ENCODE peak calls at places on chromosome 21, in five cellular contexts. W is PC-9; T is colonic mucosa; J is CD8-positive, alpha-beta memory T cell; S is IMR-90. D is an unnamed sample.

GRCh38 chr21:39688010-39688409 is 57.0 kb upstream of the IGSF5 start:
- DNase-seq in W (no peak), T (no peak), J (no peak), S (no peak), D (no peak)

GRCh38 chr21:21148009-21148408 is 149.8 kb downstream of the NCAM2 start:
- DNase-seq in W (no peak), T (no peak), J (no peak), S (no peak), D (no peak)

GRCh38 chr21:43936186-43936967 is 71.4 kb downstream of the AGPAT3 start:
- DNase-seq in W (no peak), T (no peak), J (no peak), S (no peak), D (no peak)

GRCh38 chr21:15617968-15618367 is 111.8 kb upstream of the USP25 start:
- DNase-seq in W (peak; percentile 61), T (no peak), J (no peak), S (peak; percentile 21), D (peak; percentile 51)

GRCh38 chr21:14523234-14523633 is 22.9 kb downstream of the SAMSN1 start:
- DNase-seq in W (no peak), T (no peak), J (peak; percentile 15), S (no peak), D (peak; percentile 15)

GRCh38 chr21:41232055-41232454 is 64.1 kb downstream of the BACE2 start:
- DNase-seq in W (no peak), T (no peak), J (no peak), S (no peak), D (no peak)

GRCh38 chr21:15293251-15293650 is 228.5 kb upstream of the NRIP1 start:
- DNase-seq in W (peak; percentile 43), T (no peak), J (no peak), S (peak; percentile 82), D (peak; percentile 90)

GRCh38 chr21:43876605-43877004 is 11.6 kb downstream of the AGPAT3 start:
- DNase-seq in W (no peak), T (no peak), J (no peak), S (no peak), D (no peak)

GRCh38 chr21:33945652-33946270 is 30.2 kb upstream of the ATP5PO start:
- DNase-seq in W (no peak), T (no peak), J (no peak), S (no peak), D (peak; percentile 69)

GRCh38 chr21:25871566-25871965 is 136.8 kb downstream of the GABPA start:
- DNase-seq in W (no peak), T (no peak), J (no peak), S (no peak), D (no peak)

GRCh38 chr21:15210235-15210678 is 145.5 kb upstream of the NRIP1 start:
- DNase-seq in W (peak; percentile 90), T (no peak), J (no peak), S (no peak), D (peak; percentile 61)

GRCh38 chr21:43578677-43579313 is 80.5 kb downstream of the HSF2BP start:
- DNase-seq in W (no peak), T (no peak), J (no peak), S (peak; percentile 59), D (no peak)

GRCh38 chr21:36610201-36610600 is 88.7 kb upstream of the SIM2 start:
- DNase-seq in W (no peak), T (no peak), J (no peak), S (peak; percentile 57), D (no peak)

GRCh38 chr21:34502480-34503106 is 9.4 kb downstream of the KCNE1 start:
- DNase-seq in W (no peak), T (no peak), J (no peak), S (no peak), D (no peak)

GRCh38 chr21:36120304-36120902 is 14.5 kb upstream of the CBR3 start:
- DNase-seq in W (no peak), T (peak; percentile 27), J (no peak), S (peak; percentile 8), D (no peak)

GRCh38 chr21:32940079-32941014 is 85.4 kb upstream of the OLIG2 start:
- DNase-seq in W (peak; percentile 5), T (peak; percentile 40), J (no peak), S (peak; percentile 43), D (peak; percentile 16)

GRCh38 chr21:40672602-40673001 is 174.4 kb downstream of the DSCAM start:
- DNase-seq in W (no peak), T (no peak), J (no peak), S (no peak), D (peak; percentile 50)

GRCh38 chr21:31668651-31669491 is 9.4 kb downstream of the SOD1 start:
- DNase-seq in W (no peak), T (no peak), J (no peak), S (no peak), D (no peak)

GRCh38 chr21:31671146-31671716 is 11.7 kb downstream of the SOD1 start:
- DNase-seq in W (no peak), T (no peak), J (no peak), S (no peak), D (no peak)

GRCh38 chr21:31667639-31668038 is 8.1 kb downstream of the SOD1 start:
- DNase-seq in W (no peak), T (no peak), J (no peak), S (no peak), D (peak; percentile 85)

GRCh38 chr21:31671931-31672330 is 12.4 kb downstream of the SOD1 start:
- DNase-seq in W (no peak), T (no peak), J (no peak), S (no peak), D (no peak)

DNA sequence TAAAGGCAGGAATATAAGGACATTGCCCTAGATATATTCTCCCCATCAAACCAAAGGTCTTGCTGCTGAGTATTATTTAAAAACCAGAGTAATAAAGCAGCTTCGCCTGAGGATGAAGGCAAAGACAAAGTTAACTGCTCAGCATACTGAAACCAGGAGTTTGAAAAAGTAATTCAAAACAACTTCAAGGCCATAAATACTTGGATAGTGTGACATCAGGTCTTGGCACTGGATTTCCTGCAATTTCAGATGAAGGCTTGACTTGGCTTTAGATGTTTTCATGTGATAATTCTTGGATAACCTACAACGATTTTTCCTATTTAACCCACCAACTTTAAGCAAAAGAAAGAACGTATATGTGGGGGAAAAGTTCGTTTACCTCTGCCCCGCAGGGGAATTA is 10.6 kb downstream of the SOD1 start:
- DNase-seq in W (no peak), T (no peak), J (no peak), S (no peak), D (no peak)
- H3K4me1 ChIP-seq in W (no peaks in the 10 kb centered on the region), T (no peaks in the 10 kb centered on the region), J (peaks cover 12% of the 10 kb centered on the region), S (peaks cover 2% of the 10 kb centered on the region), D (peaks cover 32% of the 10 kb centered on the region)

DNA sequence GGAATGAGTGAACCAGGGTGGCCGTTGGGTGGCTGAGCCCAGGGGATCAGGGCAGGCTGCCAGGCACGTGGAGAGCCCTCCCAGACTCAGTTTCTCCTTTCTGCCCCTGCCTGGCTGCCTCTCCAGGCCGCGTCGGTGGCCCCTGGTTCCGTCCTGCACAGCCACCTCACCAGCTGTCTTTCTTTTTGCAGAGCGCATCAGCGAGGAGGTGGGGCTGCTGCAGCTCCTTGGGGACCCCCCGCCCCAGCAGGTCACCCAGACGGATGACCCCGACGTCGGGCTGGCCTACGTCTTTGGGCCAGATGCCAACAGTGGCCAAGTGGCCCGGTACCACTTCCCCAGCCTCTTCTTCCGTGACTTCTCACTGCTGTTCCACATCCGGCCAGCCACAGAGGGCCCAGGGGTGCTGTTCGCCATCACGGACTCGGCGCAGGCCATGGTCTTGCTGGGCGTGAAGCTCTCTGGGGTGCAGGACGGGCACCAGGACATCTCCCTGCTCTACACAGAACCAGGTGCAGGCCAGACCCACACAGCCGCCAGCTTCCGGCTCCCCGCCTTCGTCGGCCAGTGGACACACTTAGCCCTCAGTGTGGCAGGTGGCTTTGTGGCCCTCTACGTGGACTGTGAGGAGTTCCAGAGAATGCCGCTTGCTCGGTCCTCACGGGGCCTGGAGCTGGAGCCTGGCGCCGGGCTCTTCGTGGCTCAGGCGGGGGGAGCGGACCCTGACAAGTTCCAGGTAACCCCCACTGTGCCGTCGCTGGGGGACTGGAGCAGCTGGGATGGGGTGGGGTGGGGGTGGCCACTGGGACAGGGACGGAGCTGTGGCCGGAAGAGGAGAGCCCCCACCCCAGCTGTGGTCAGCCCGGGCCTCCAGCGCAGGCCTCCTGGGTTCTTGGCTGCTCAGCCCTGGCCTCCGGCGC is 63.3 kb downstream of the COL18A1 start:
- DNase-seq in W (no peak), T (no peak), J (no peak), S (no peak), D (no peak)
- H3K4me1 ChIP-seq in W (peaks cover 16% of the 10 kb centered on the region), T (no peaks in the 10 kb centered on the region), J (peaks cover 13% of the 10 kb centered on the region), S (peaks cover 24% of the 10 kb centered on the region), D (peaks cover 14% of the 10 kb centered on the region)

GRCh38 chr21:45543710-45544448 is 1.6 kb upstream of the SLC19A1 start:
- DNase-seq in W (no peak), T (peak; percentile 18), J (peak; percentile 0), S (no peak), D (no peak)
- H3K4me1 ChIP-seq in W (peaks cover 6% of the 10 kb centered on the region), T (peaks cover 6% of the 10 kb centered on the region), J (peaks cover 10% of the 10 kb centered on the region), S (peaks cover 3% of the 10 kb centered on the region), D (no peaks in the 10 kb centered on the region)

DNA sequence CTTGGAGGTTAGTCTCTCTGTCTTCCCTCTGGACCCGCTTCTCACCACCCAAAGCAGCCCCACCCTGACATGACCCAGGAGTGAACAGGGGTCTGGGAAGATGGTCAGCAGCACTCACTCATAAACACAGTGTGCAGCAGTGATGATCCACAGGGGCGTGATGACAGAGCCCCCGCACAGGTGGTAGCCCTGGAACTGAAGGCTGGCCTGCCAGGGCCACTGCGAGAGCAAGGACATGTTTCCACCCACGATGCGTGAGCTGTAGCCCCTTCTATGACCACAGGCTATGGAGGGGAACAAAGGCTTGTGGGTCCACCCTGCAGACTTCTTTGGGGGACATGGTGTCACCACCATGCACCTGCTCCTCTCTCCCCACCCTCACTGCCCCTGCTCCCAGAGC is 12.9 kb downstream of the TMPRSS3 start:
- DNase-seq in W (no peak), T (no peak), J (no peak), S (no peak), D (no peak)
- H3K4me1 ChIP-seq in W (no peaks in the 10 kb centered on the region), T (no peaks in the 10 kb centered on the region), J (peaks cover 10% of the 10 kb centered on the region), S (no peaks in the 10 kb centered on the region), D (no peaks in the 10 kb centered on the region)

GRCh38 chr21:45089964-45090363 is 15.6 kb downstream of the ADARB1 start:
- DNase-seq in W (no peak), T (no peak), J (no peak), S (no peak), D (no peak)
- H3K4me1 ChIP-seq in W (no peaks in the 10 kb centered on the region), T (no peaks in the 10 kb centered on the region), J (peaks cover 60% of the 10 kb centered on the region), S (peaks cover 21% of the 10 kb centered on the region), D (peaks cover 8% of the 10 kb centered on the region)